ENCODE peak calls at places on chromosomes 6 and 20, in five cellular contexts. One of them, this sample, is unnamed.

GRCh38 chr6:70706491-70707123 is 38.9 kb downstream of the SMAP1 start:
- DNase-seq in A549: peak
- DNase-seq in K562: peak
- DNase-seq in HepG2: peak
- DNase-seq in GM12878: no peak
- DNase-seq in this sample: peak

GRCh38 chr6:84641076-84641475 is 123.3 kb downstream of the TBX18 start:
- DNase-seq in A549: no peak
- DNase-seq in K562: no peak
- DNase-seq in HepG2: no peak
- DNase-seq in GM12878: no peak
- DNase-seq in this sample: no peak

GRCh38 chr6:3797231-3798200 is 46.0 kb upstream of the PXDC1 start:
- DNase-seq in A549: peak
- DNase-seq in K562: no peak
- DNase-seq in HepG2: peak
- DNase-seq in GM12878: no peak
- DNase-seq in this sample: no peak

GRCh38 chr20:38255389-38255788 is 5.1 kb downstream of the KIAA1755 start:
- DNase-seq in A549: no peak
- DNase-seq in K562: no peak
- DNase-seq in HepG2: no peak
- DNase-seq in GM12878: no peak
- DNase-seq in this sample: no peak

GRCh38 chr20:17448071-17448470 is 83.1 kb downstream of the BFSP1 start:
- DNase-seq in A549: no peak
- DNase-seq in K562: no peak
- DNase-seq in HepG2: no peak
- DNase-seq in GM12878: no peak
- DNase-seq in this sample: no peak

GRCh38 chr6:52994031-52994788 is 874 bp downstream of the GSTA4 start:
- DNase-seq in A549: peak
- DNase-seq in K562: no peak
- DNase-seq in HepG2: peak
- DNase-seq in GM12878: no peak
- DNase-seq in this sample: peak

GRCh38 chr20:10609726-10610125 is 64.1 kb downstream of the JAG1 start:
- DNase-seq in A549: no peak
- DNase-seq in K562: no peak
- DNase-seq in HepG2: no peak
- DNase-seq in GM12878: no peak
- DNase-seq in this sample: no peak

GRCh38 chr6:46050845-46051405 is 35.3 kb upstream of the CLIC5 start:
- DNase-seq in A549: no peak
- DNase-seq in K562: no peak
- DNase-seq in HepG2: no peak
- DNase-seq in GM12878: no peak
- DNase-seq in this sample: no peak

GRCh38 chr20:15742076-15742475 is 831.2 kb downstream of the KIF16B start:
- DNase-seq in A549: no peak
- DNase-seq in K562: no peak
- DNase-seq in HepG2: no peak
- DNase-seq in GM12878: no peak
- DNase-seq in this sample: no peak

GRCh38 chr6:20092071-20092566 is 120.2 kb downstream of the MBOAT1 start:
- DNase-seq in A549: peak
- DNase-seq in K562: peak
- DNase-seq in HepG2: peak
- DNase-seq in GM12878: peak
- DNase-seq in this sample: peak

GRCh38 chr20:36462440-36463211 is 78.7 kb upstream of the MYL9 start:
- DNase-seq in A549: no peak
- DNase-seq in K562: no peak
- DNase-seq in HepG2: no peak
- DNase-seq in GM12878: no peak
- DNase-seq in this sample: peak

GRCh38 chr6:143621876-143622605 is 55.7 kb upstream of the PHACTR2 start:
- DNase-seq in A549: no peak
- DNase-seq in K562: no peak
- DNase-seq in HepG2: no peak
- DNase-seq in GM12878: no peak
- DNase-seq in this sample: no peak

GRCh38 chr6:36364669-36365479 is 22.6 kb downstream of the ETV7 start:
- DNase-seq in A549: no peak
- DNase-seq in K562: no peak
- DNase-seq in HepG2: no peak
- DNase-seq in GM12878: no peak
- DNase-seq in this sample: no peak

GRCh38 chr6:140546640-140547039 is 1172.2 kb upstream of the CITED2 start:
- DNase-seq in A549: no peak
- DNase-seq in K562: no peak
- DNase-seq in HepG2: no peak
- DNase-seq in GM12878: no peak
- DNase-seq in this sample: no peak

GRCh38 chr6:109340811-109341210 is 41.5 kb downstream of the CD164 start:
- DNase-seq in A549: no peak
- DNase-seq in K562: no peak
- DNase-seq in HepG2: no peak
- DNase-seq in GM12878: no peak
- DNase-seq in this sample: no peak

GRCh38 chr6:12163149-12163548 is 127.0 kb upstream of the EDN1 start:
- DNase-seq in A549: no peak
- DNase-seq in K562: no peak
- DNase-seq in HepG2: no peak
- DNase-seq in GM12878: no peak
- DNase-seq in this sample: no peak

GRCh38 chr20:56540415-56540814 is 7.4 kb downstream of the FAM209B start:
- DNase-seq in A549: no peak
- DNase-seq in K562: no peak
- DNase-seq in HepG2: no peak
- DNase-seq in GM12878: no peak
- DNase-seq in this sample: no peak

GRCh38 chr20:22430154-22430745 is 154.1 kb downstream of the FOXA2 start:
- DNase-seq in A549: peak
- DNase-seq in K562: peak
- DNase-seq in HepG2: peak
- DNase-seq in GM12878: no peak
- DNase-seq in this sample: peak

GRCh38 chr6:18883851-18884250 is 496.7 kb downstream of the RNF144B start:
- DNase-seq in A549: no peak
- DNase-seq in K562: no peak
- DNase-seq in HepG2: no peak
- DNase-seq in GM12878: no peak
- DNase-seq in this sample: peak

GRCh38 chr20:59976196-59976847 is 18.1 kb downstream of the CDH26 start:
- DNase-seq in A549: no peak
- DNase-seq in K562: no peak
- DNase-seq in HepG2: no peak
- DNase-seq in GM12878: no peak
- DNase-seq in this sample: no peak

GRCh38 chr6:16676978-16677377 is 84.3 kb downstream of the ATXN1 start:
- DNase-seq in A549: peak
- DNase-seq in K562: no peak
- DNase-seq in HepG2: peak
- DNase-seq in GM12878: no peak
- DNase-seq in this sample: peak

GRCh38 chr6:96631248-96631647 is 68.3 kb downstream of the FHL5 start:
- DNase-seq in A549: no peak
- DNase-seq in K562: peak
- DNase-seq in HepG2: no peak
- DNase-seq in GM12878: no peak
- DNase-seq in this sample: no peak

GRCh38 chr20:8152183-8152582 is 20.1 kb downstream of the PLCB1 start:
- DNase-seq in A549: no peak
- DNase-seq in K562: no peak
- DNase-seq in HepG2: no peak
- DNase-seq in GM12878: no peak
- DNase-seq in this sample: no peak

GRCh38 chr6:31186052-31186734 is 15.7 kb upstream of the POU5F1 start:
- DNase-seq in A549: no peak
- DNase-seq in K562: no peak
- DNase-seq in HepG2: peak
- DNase-seq in GM12878: no peak
- DNase-seq in this sample: no peak
- H3K4me3 ChIP-seq in A549: peak
- H3K4me3 ChIP-seq in K562: no peak
- H3K4me3 ChIP-seq in HepG2: peak
- H3K4me3 ChIP-seq in GM12878: peak
- H3K4me3 ChIP-seq in this sample: no peak

GRCh38 chr6:7448232-7448631 is 58.6 kb downstream of the RIOK1 start:
- DNase-seq in A549: no peak
- DNase-seq in K562: no peak
- DNase-seq in HepG2: peak
- DNase-seq in GM12878: no peak
- DNase-seq in this sample: no peak

GRCh38 chr6:7446056-7446455 is 56.4 kb downstream of the RIOK1 start:
- DNase-seq in A549: no peak
- DNase-seq in K562: no peak
- DNase-seq in HepG2: no peak
- DNase-seq in GM12878: no peak
- DNase-seq in this sample: no peak

GRCh38 chr6:7446644-7447325 is 57.2 kb downstream of the RIOK1 start:
- DNase-seq in A549: no peak
- DNase-seq in K562: no peak
- DNase-seq in HepG2: peak
- DNase-seq in GM12878: no peak
- DNase-seq in this sample: no peak

GRCh38 chr6:7442467-7442866 is 52.9 kb downstream of the RIOK1 start:
- DNase-seq in A549: no peak
- DNase-seq in K562: no peak
- DNase-seq in HepG2: no peak
- DNase-seq in GM12878: no peak
- DNase-seq in this sample: no peak

DNA sequence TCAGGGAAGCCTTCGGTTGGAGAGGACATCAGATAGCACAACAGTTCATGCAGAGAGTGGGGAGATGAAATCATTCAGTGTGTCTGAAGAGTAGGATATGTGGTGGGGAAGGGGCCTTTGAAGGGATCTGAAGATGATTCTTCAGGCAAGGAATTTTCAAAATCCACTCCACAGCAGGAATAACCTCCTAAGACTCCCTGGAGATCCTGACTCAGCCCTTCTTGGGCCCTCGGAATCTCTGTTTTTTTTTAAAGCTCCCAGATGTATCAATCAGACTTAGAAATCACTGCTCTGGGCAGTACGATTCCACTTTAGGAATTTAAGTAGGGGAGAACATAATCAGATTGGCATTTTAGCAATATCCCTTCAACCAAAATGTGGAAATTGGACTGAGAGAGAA is 55.5 kb downstream of the RIOK1 start:
- DNase-seq in A549: no peak
- DNase-seq in K562: no peak
- DNase-seq in HepG2: no peak
- DNase-seq in GM12878: no peak
- DNase-seq in this sample: no peak
- TF ChIP-seq JUNB in A549: no peak
- TF ChIP-seq JUNB in K562: no peak
- TF ChIP-seq JUNB in HepG2: no peak
- TF ChIP-seq JUNB in GM12878: no peak
- TF ChIP-seq JUNB in this sample: no peak

GRCh38 chr6:25963426-25964123 is 973 bp downstream of the TRIM38 start:
- DNase-seq in A549: no peak
- DNase-seq in K562: peak
- DNase-seq in HepG2: no peak
- DNase-seq in GM12878: no peak
- DNase-seq in this sample: peak
- H3K4me2 ChIP-seq in A549: peak
- H3K4me2 ChIP-seq in K562: peak
- H3K4me2 ChIP-seq in HepG2: peak
- H3K4me2 ChIP-seq in GM12878: peak
- H3K4me2 ChIP-seq in this sample: peak

GRCh38 chr6:28979679-28980078 is 25.4 kb downstream of the ZNF311 start:
- DNase-seq in A549: no peak
- DNase-seq in K562: peak
- DNase-seq in HepG2: no peak
- DNase-seq in GM12878: no peak
- DNase-seq in this sample: no peak

GRCh38 chr6:28978959-28979561 is 26.1 kb downstream of the ZNF311 start:
- DNase-seq in A549: no peak
- DNase-seq in K562: no peak
- DNase-seq in HepG2: no peak
- DNase-seq in GM12878: peak
- DNase-seq in this sample: no peak

GRCh38 chr6:28981391-28981832 is 23.7 kb downstream of the ZNF311 start:
- DNase-seq in A549: no peak
- DNase-seq in K562: peak
- DNase-seq in HepG2: peak
- DNase-seq in GM12878: peak
- DNase-seq in this sample: peak

GRCh38 chr6:28980797-28981390 is 24.2 kb downstream of the ZNF311 start:
- DNase-seq in A549: peak
- DNase-seq in K562: peak
- DNase-seq in HepG2: peak
- DNase-seq in GM12878: peak
- DNase-seq in this sample: peak

DNA sequence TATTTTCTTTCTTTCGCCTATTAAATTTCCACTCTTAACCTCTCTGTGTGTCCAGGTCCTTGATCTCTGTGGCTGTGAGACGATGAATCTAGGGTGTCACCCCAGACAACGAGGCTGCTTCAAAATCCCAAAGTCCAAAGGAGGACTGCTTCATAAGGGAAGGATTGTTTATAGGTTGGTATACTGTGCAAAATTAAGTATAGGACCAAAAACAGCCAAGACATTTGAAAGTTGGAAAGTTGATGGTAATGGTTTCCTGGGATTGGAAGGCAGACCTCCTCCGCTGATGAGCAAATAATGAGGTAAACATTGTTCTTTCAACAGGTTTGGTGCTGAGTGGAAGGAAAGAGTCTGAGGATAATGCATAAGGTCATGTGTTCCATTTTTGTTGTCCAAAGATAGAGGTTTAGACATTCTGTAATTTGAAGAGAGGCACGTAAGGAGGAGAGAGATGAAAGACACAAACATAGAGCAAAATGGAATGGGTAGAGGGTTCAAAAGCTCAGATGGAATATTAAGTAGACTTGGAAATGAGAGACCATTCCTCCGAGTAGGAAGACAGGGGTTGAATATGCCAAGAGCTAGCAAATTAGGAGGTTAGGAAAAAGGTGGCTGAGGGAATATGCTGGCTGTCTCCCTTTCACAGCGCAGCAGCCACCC is 24.8 kb downstream of the ZNF311 start:
- DNase-seq in A549: no peak
- DNase-seq in K562: no peak
- DNase-seq in HepG2: peak
- DNase-seq in GM12878: no peak
- DNase-seq in this sample: no peak
- H3K4me3 ChIP-seq in A549: peak
- H3K4me3 ChIP-seq in K562: peak
- H3K4me3 ChIP-seq in HepG2: peak
- H3K4me3 ChIP-seq in GM12878: peak
- H3K4me3 ChIP-seq in this sample: peak

GRCh38 chr20:63547484-63548480 is at the start of gene SRMS:
- DNase-seq in A549: no peak
- DNase-seq in K562: peak
- DNase-seq in HepG2: no peak
- DNase-seq in GM12878: no peak
- DNase-seq in this sample: peak
- TF ChIP-seq JUNB in A549: no peak
- TF ChIP-seq JUNB in K562: no peak
- TF ChIP-seq JUNB in HepG2: no peak
- TF ChIP-seq JUNB in GM12878: no peak
- TF ChIP-seq JUNB in this sample: no peak

This sample was measured in GM23338.